ENCODE peak calls at places on chromosomes 4 and X, in nine cellular contexts. W, D, Y, N, C, L, G, Z and T are unnamed samples.

GRCh38 chr4:152243890-152244595 is 291.8 kb downstream of the FBXW7 start:
- DNase-seq in W (no peak), C (no peak), N (peak; percentile 61), Z (no peak), G (peak; percentile 46), D (no peak), Y (no peak), L (no peak), T (no peak)

GRCh38 chrX:8629871-8630270 is 102.1 kb downstream of the ANOS1 start:
- DNase-seq in G (peak; percentile 30), C (no peak), N (peak; percentile 2), L (no peak), Y (no peak), D (no peak), Z (no peak), W (no peak), T (no peak)

GRCh38 chr4:81165853-81166430 is 49.1 kb downstream of the PRKG2 start:
- DNase-seq in Y (peak; percentile 85), G (no peak), W (peak; percentile 4), C (no peak), Z (no peak), N (no peak), L (no peak), D (no peak), T (no peak)

GRCh38 chr4:183636488-183636887 is 22.5 kb downstream of the RWDD4 start:
- DNase-seq in Y (no peak), D (no peak), N (no peak), Z (no peak), W (no peak), L (no peak), G (no peak), C (no peak), T (no peak)

GRCh38 chr4:15327311-15328298 is 100.2 kb upstream of the C1QTNF7 start:
- DNase-seq in L (no peak), C (no peak), G (peak; percentile 39), W (no peak), D (no peak), N (no peak), Y (peak; percentile 89), Z (no peak), T (no peak)

GRCh38 chrX:47078129-47079043 is at the start of gene RGN:
- DNase-seq in G (no peak), Y (peak; percentile 1), Z (no peak), N (no peak), C (no peak), W (no peak), L (peak; percentile 10), D (peak; percentile 56), T (no peak)

GRCh38 chr4:118740869-118741268 is 55.7 kb downstream of the METTL14 start:
- DNase-seq in G (peak; percentile 58), C (no peak), Y (no peak), W (peak; percentile 24), L (no peak), Z (no peak), D (no peak), N (peak; percentile 44), T (no peak)

GRCh38 chr4:142721187-142721586 is 124.9 kb downstream of the INPP4B start:
- DNase-seq in Y (no peak), L (no peak), W (no peak), Z (no peak), G (peak; percentile 21), N (no peak), C (no peak), D (no peak), T (no peak)

GRCh38 chr4:77994194-77994721 is 62.9 kb upstream of the FRAS1 start:
- DNase-seq in G (peak; percentile 78), L (no peak), C (no peak), D (no peak), Y (peak; percentile 63), Z (no peak), W (no peak), N (peak; percentile 86), T (peak; percentile 39)

GRCh38 chr4:1767058-1767769 is 25.9 kb upstream of the FGFR3 start:
- DNase-seq in L (no peak), W (no peak), D (peak; percentile 45), Y (peak; percentile 22), C (no peak), Z (no peak), N (no peak), G (peak; percentile 15), T (no peak)

GRCh38 chr4:175953960-175954521 is 111.6 kb upstream of the WDR17 start:
- DNase-seq in Z (no peak), D (no peak), G (no peak), L (no peak), W (no peak), N (no peak), C (no peak), Y (no peak), T (no peak)

GRCh38 chrX:2220829-2221567 is 279.8 kb downstream of the DHRSX start:
- DNase-seq in G (no peak), L (no peak), Y (no peak), Z (no peak), N (no peak), C (no peak), D (no peak), W (no peak), T (no peak)

GRCh38 chr4:40980318-40980883 is 230.6 kb downstream of the NSUN7 start:
- DNase-seq in L (no peak), Z (peak; percentile 11), C (no peak), W (no peak), N (no peak), D (no peak), Y (no peak), G (peak; percentile 58), T (no peak)

GRCh38 chr4:40693946-40694345 is 55.8 kb upstream of the NSUN7 start:
- DNase-seq in W (no peak), D (no peak), L (no peak), Z (no peak), C (no peak), Y (no peak), N (no peak), G (no peak), T (no peak)

GRCh38 chr4:102535398-102536082 is 34.4 kb downstream of the NFKB1 start:
- DNase-seq in N (peak; percentile 79), W (no peak), L (no peak), Z (no peak), D (no peak), C (no peak), G (peak; percentile 61), Y (peak; percentile 12), T (no peak)

GRCh38 chr4:13701937-13702446 is 74.5 kb upstream of the BOD1L1 start:
- DNase-seq in Z (no peak), C (no peak), N (peak; percentile 45), D (no peak), L (no peak), W (peak; percentile 16), Y (peak; percentile 70), G (peak; percentile 38), T (no peak)

GRCh38 chr4:124334119-124334518 is 378.4 kb downstream of the ANKRD50 start:
- DNase-seq in D (no peak), W (peak; percentile 66), L (no peak), Z (no peak), G (peak; percentile 95), N (peak; percentile 47), C (no peak), Y (peak; percentile 89), T (no peak)

GRCh38 chr4:169620846-169621228 is 459 bp downstream of the CLCN3 start:
- DNase-seq in Z (peak; percentile 64), Y (no peak), D (no peak), N (no peak), L (no peak), C (no peak), W (no peak), G (no peak), T (no peak)

GRCh38 chr4:99670409-99671073 is 12.9 kb upstream of the C4orf54 start:
- DNase-seq in L (no peak), N (no peak), D (no peak), C (no peak), Y (no peak), Z (no peak), W (no peak), G (no peak), T (no peak)

GRCh38 chrX:35499071-35499862 is 298.9 kb upstream of the MAGEB16 start:
- DNase-seq in N (no peak), L (no peak), Z (no peak), C (no peak), W (no peak), Y (no peak), D (no peak), G (no peak), T (no peak)

GRCh38 chrX:136452614-136453013 is 35.1 kb upstream of the BRS3 start:
- DNase-seq in W (no peak), D (no peak), N (no peak), Y (no peak), G (no peak), C (no peak), Z (no peak), L (no peak), T (no peak)

GRCh38 chrX:16278927-16279326 is 111.6 kb downstream of the MAGEB17 start:
- DNase-seq in Z (no peak), Y (no peak), D (no peak), C (no peak), N (no peak), L (no peak), W (no peak), G (no peak), T (peak; percentile 1)

GRCh38 chr4:38857354-38858096 is 908 bp upstream of the TLR6 start:
- DNase-seq in L (no peak), G (peak; percentile 89), N (peak; percentile 52), Z (peak; percentile 54), D (no peak), Y (peak; percentile 74), W (peak; percentile 91), C (no peak), T (no peak)

GRCh38 chr4:103934178-103934789 is 214.5 kb upstream of the TACR3 start:
- DNase-seq in L (no peak), G (peak; percentile 61), D (no peak), N (peak; percentile 31), Y (peak; percentile 12), Z (no peak), W (peak; percentile 35), C (no peak), T (no peak)

GRCh38 chr4:33883111-33883510 is 2361.2 kb downstream of the ARAP2 start:
- DNase-seq in W (no peak), Y (no peak), G (peak; percentile 33), N (no peak), C (no peak), Z (no peak), L (no peak), D (no peak), T (no peak)

GRCh38 chrX:40157228-40158035 is 59.7 kb upstream of the BCOR start:
- DNase-seq in D (no peak), N (no peak), G (no peak), W (no peak), L (no peak), C (no peak), Y (no peak), Z (no peak), T (no peak)

GRCh38 chr4:158094413-158095110 is 78.3 kb downstream of the GASK1B start:
- DNase-seq in D (no peak), L (no peak), C (no peak), Y (no peak), G (peak; percentile 62), W (peak; percentile 38), Z (no peak), N (peak; percentile 52), T (no peak)

GRCh38 chr4:3047464-3048286 is 26.7 kb downstream of the HTT-AS start:
- DNase-seq in Y (peak; percentile 26), G (peak; percentile 57), C (no peak), N (no peak), Z (peak; percentile 13), W (peak; percentile 48), D (peak; percentile 69), L (peak; percentile 78), T (peak; percentile 81)

GRCh38 chr4:158313566-158313965 is 103.3 kb downstream of the TMEM144 start:
- DNase-seq in Z (no peak), W (no peak), G (no peak), C (no peak), L (no peak), N (no peak), Y (no peak), D (no peak), T (no peak)

GRCh38 chr4:83381173-83381572 is 46.5 kb upstream of the HPSE start:
- DNase-seq in W (no peak), G (no peak), D (no peak), C (no peak), L (no peak), Y (no peak), N (no peak), Z (no peak), T (no peak)

GRCh38 chr4:139470997-139471665 is 17.2 kb downstream of the RAB33B start:
- DNase-seq in Y (no peak), D (no peak), L (no peak), W (no peak), C (no peak), Z (no peak), N (no peak), G (no peak), T (no peak)